ENCODE peak calls at places on chromosomes 5 and 9, in six cellular contexts. M is PC-3; E is left lung; F is CD8-positive, alpha-beta T cell; D is transverse colon; L is cardiac muscle cell. R is an unnamed sample. For H3K4me1, the result is how much of the 10 kb centered on the place peaks cover.

GRCh38 chr9:14924821-14925220 is 14.6 kb upstream of the FREM1 start:
- DNase-seq in M (no peak), D (no peak), F (no peak), L (peak), E (no peak), R (no peak)

GRCh38 chr9:123929177-123929869 is 603 bp downstream of the DENND1A start:
- DNase-seq in E (peak), D (peak), L (no peak), M (no peak), F (no peak), R (no peak)

GRCh38 chr5:556909-557441 is 32.7 kb upstream of the SLC9A3 start:
- DNase-seq in F (no peak), E (no peak), L (no peak), M (no peak), D (peak), R (no peak)

GRCh38 chr9:97501177-97501971 is at the start of gene TMOD1:
- DNase-seq in L (peak), M (peak), D (peak), F (peak), E (peak), R (peak)

GRCh38 chr9:20603524-20604268 is 18.6 kb downstream of the MLLT3 start:
- DNase-seq in E (no peak), M (no peak), F (no peak), D (no peak), L (no peak), R (no peak)

GRCh38 chr9:93287189-93287552 is 103.2 kb downstream of the WNK2 start:
- DNase-seq in D (no peak), L (no peak), F (no peak), M (no peak), E (no peak), R (no peak)

GRCh38 chr9:111456536-111456935 is 27.6 kb downstream of the ECPAS start:
- DNase-seq in M (no peak), L (peak), F (no peak), E (no peak), D (no peak), R (no peak)

GRCh38 chr5:91443028-91443427 is 59.9 kb upstream of the ARRDC3 start:
- DNase-seq in L (no peak), F (no peak), D (no peak), E (no peak), M (peak), R (no peak)

GRCh38 chr9:121201045-121201737 is 478 bp downstream of the RAB14 start:
- DNase-seq in F (peak), M (no peak), E (peak), D (peak), L (peak), R (peak)

GRCh38 chr9:70683841-70684240 is 269.4 kb upstream of the KLF9 start:
- DNase-seq in M (no peak), D (no peak), E (no peak), L (peak), F (no peak), R (no peak)

GRCh38 chr9:87127543-87127942 is 180.2 kb upstream of the GAS1 start:
- DNase-seq in F (no peak), E (no peak), D (no peak), L (no peak), M (no peak), R (no peak)

GRCh38 chr5:141326088-141326854 is 4.0 kb upstream of the PCDHGA1 start:
- DNase-seq in D (peak), F (peak), L (peak), E (peak), M (peak), R (peak)

GRCh38 chr5:15009420-15009819 is 137.8 kb upstream of the ANKH start:
- DNase-seq in E (no peak), M (peak), L (peak), F (no peak), D (no peak), R (no peak)

GRCh38 chr5:11853140-11853539 is 51.1 kb downstream of the CTNND2 start:
- DNase-seq in D (no peak), F (no peak), M (no peak), E (no peak), L (no peak), R (no peak)

GRCh38 chr5:17224858-17225436 is 7.5 kb downstream of the BASP1 start:
- DNase-seq in M (no peak), E (no peak), F (no peak), D (no peak), L (peak), R (no peak)

GRCh38 chr5:158175664-158176507 is 316.9 kb upstream of the CLINT1 start:
- DNase-seq in E (peak), F (no peak), M (peak), D (peak), L (no peak), R (peak)

GRCh38 chr9:89845321-89845720 is 240.5 kb downstream of the GADD45G start:
- DNase-seq in M (no peak), F (no peak), L (no peak), E (no peak), D (no peak), R (no peak)

GRCh38 chr9:98870782-98871455 is 63.4 kb downstream of the GALNT12 start:
- DNase-seq in L (no peak), F (no peak), D (no peak), E (no peak), M (no peak), R (no peak)

GRCh38 chr5:138033916-138034315 is 1.0 kb upstream of the FAM13B start:
- DNase-seq in E (no peak), F (no peak), L (peak), M (peak), D (no peak), R (no peak)

GRCh38 chr9:124623966-124624734 is 117.0 kb upstream of the NR5A1 start:
- DNase-seq in F (no peak), M (no peak), L (no peak), D (no peak), E (no peak), R (no peak)

GRCh38 chr5:168055141-168055680 is 236.2 kb upstream of the WWC1 start:
- DNase-seq in F (no peak), E (no peak), L (no peak), D (no peak), M (no peak), R (no peak)

GRCh38 chr5:111869681-111870080 is 112.7 kb upstream of the NREP start:
- DNase-seq in D (no peak), F (no peak), M (no peak), L (no peak), E (no peak), R (no peak)

GRCh38 chr5:181187500-181188213 is 17.3 kb downstream of the TRIM7 start:
- DNase-seq in F (peak), D (peak), L (peak), M (peak), E (peak), R (peak)

GRCh38 chr5:97297063-97297715 is 114.1 kb upstream of the RIOK2 start:
- DNase-seq in L (peak), D (peak), F (no peak), E (no peak), M (peak), R (no peak)

GRCh38 chr9:110936719-110937452 is 101.4 kb downstream of the LPAR1 start:
- DNase-seq in M (peak), D (no peak), L (peak), F (no peak), E (no peak), R (no peak)

GRCh38 chr5:135318924-135319323 is 80.1 kb downstream of the MACROH2A1 start:
- DNase-seq in D (no peak), L (no peak), E (no peak), F (no peak), M (no peak), R (no peak)

GRCh38 chr5:134116789-134117761 is 2.6 kb downstream of the TCF7 start:
- DNase-seq in D (no peak), F (peak), M (no peak), E (no peak), L (no peak), R (no peak)

GRCh38 chr5:118042076-118042475 is 946.3 kb downstream of the DTWD2 start:
- DNase-seq in L (peak), M (no peak), D (no peak), E (no peak), F (no peak), R (no peak)
- TF ChIP-seq CTCF in L (peak), M (no peak), D (no peak), E (no peak), F (no peak), R (peak)

DNA sequence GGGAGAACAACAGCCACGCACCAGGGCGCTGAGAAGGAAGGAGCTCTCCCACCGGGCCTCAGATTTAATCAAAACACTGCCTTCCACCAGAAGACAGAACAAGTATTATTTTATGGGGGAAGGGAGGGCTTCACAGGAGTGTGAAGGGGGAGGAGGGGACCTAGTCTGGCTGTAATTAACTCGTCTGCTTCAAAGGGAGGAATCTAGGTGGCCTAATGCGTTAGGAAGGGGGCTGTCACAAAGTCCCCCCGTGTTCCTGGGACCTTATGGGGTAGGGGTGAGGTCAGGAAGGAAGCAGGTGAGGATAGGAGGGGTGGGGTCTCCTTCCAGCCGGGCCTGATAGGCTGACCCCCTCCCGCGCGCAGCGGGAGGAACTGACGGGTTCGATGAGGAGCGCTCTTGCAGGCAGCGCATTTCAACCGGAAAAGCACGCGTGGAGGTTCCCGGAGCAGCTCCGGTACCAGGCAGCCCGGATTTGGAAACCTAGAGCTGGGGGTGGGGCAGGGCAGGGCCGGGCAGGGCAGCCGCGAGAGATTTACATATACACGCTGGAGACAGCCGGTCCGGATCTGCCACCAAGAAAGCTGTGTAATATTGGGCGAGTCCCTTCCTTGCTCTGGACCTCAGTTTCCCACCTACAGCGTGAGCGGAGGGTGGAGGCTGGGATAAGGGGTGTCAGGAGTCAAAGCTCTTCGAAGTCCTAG is 2.0 kb downstream of the SHB start:
- DNase-seq in M (peak), E (peak), L (peak), D (peak), F (peak), R (peak)
- H3K4me1 ChIP-seq in M (under half), E (under half), L (under half), D (half or more), F (under half), R (under half)

GRCh38 chr5:179866241-179867078 is 7.8 kb upstream of the MRNIP start:
- DNase-seq in F (no peak), E (no peak), L (no peak), M (no peak), D (no peak), R (no peak)
- TF ChIP-seq CTCF in F (no peak), E (no peak), L (no peak), M (peak), D (no peak), R (no peak)

DNA sequence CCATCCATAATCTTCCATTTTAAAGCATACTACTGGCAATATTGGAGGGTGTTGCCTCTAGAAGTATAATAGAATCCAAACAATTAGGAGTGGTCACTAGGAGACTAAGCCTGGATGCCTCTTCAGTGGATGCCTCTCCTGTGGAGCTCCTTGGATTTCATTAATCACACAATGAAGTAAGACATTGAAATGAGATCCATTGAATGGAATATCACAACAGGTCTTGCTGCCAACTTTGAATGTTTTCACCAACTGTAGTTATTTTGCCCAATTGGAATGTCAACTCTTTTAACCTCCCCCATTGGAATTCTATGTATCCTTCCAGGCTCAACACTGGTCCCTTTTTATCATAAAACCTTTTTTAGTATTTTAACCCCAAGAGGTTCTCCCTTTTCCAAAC is 311.5 kb downstream of the PLK2 start:
- DNase-seq in F (no peak), E (no peak), M (no peak), D (no peak), L (no peak), R (no peak)
- H3K4me1 ChIP-seq in F (under half), E (under half), M (under half), D (under half), L (under half), R (under half)

R was measured in heart left ventricle.